ENCODE peak calls at places on chromosomes 12 and 14, in six cellular contexts. T is H1, D is stomach, W is GM12878, J is K562, S is HepG2. B is an unnamed sample.

GRCh38 chr12:130137141-130138018 is 24.9 kb upstream of the FZD10 start:
- DNase-seq in T (no peak), D (no peak), W (no peak), J (no peak), S (no peak), B (no peak)

GRCh38 chr12:74646831-74647230 is 109.2 kb downstream of the ATXN7L3B start:
- DNase-seq in T (no peak), D (no peak), W (no peak), J (no peak), S (no peak), B (no peak)

GRCh38 chr14:24403294-24404013 is 4.7 kb downstream of the NYNRIN start:
- DNase-seq in T (no peak), D (peak), W (no peak), J (no peak), S (no peak), B (no peak)

GRCh38 chr14:103973354-103973753 is 31.0 kb upstream of the RD3L start:
- DNase-seq in T (no peak), D (no peak), W (no peak), J (peak), S (no peak), B (no peak)

GRCh38 chr12:66131067-66131688 is 628 bp upstream of the LLPH start:
- DNase-seq in T (no peak), D (no peak), W (no peak), J (peak), S (no peak), B (no peak)

GRCh38 chr14:90999299-90999698 is 61.1 kb downstream of the RPS6KA5 start:
- DNase-seq in T (no peak), D (no peak), W (no peak), J (peak), S (no peak), B (no peak)

GRCh38 chr12:34291426-34291901 is 269.2 kb downstream of the ALG10 start:
- DNase-seq in T (no peak), D (no peak), W (no peak), J (no peak), S (no peak), B (peak)

GRCh38 chr14:92880351-92880750 is 42.6 kb upstream of the CHGA start:
- DNase-seq in T (no peak), D (no peak), W (no peak), J (no peak), S (no peak), B (no peak)

GRCh38 chr12:26205298-26205697 is 9.9 kb downstream of the SSPN start:
- DNase-seq in T (no peak), D (no peak), W (no peak), J (no peak), S (no peak), B (no peak)

GRCh38 chr12:92977326-92977725 is 48.2 kb upstream of the EEA1 start:
- DNase-seq in T (no peak), D (no peak), W (no peak), J (no peak), S (no peak), B (no peak)

GRCh38 chr12:104865080-104865479 is 93.0 kb downstream of the SLC41A2 start:
- DNase-seq in T (no peak), D (no peak), W (peak), J (no peak), S (no peak), B (no peak)

GRCh38 chr12:112419269-112420133 is 754 bp downstream of the PTPN11 start:
- DNase-seq in T (no peak), D (peak), W (no peak), J (peak), S (peak), B (no peak)

GRCh38 chr12:112421363-112421762 is 2.6 kb downstream of the PTPN11 start:
- DNase-seq in T (no peak), D (no peak), W (no peak), J (no peak), S (no peak), B (no peak)

GRCh38 chr12:112420740-112421139 is 2.0 kb downstream of the PTPN11 start:
- DNase-seq in T (no peak), D (no peak), W (no peak), J (no peak), S (no peak), B (no peak)

GRCh38 chr12:112418248-112418595 is 525 bp upstream of the PTPN11 start:
- DNase-seq in T (no peak), D (no peak), W (no peak), J (peak), S (no peak), B (no peak)

GRCh38 chr12:112418596-112419268 is at the start of gene PTPN11:
- DNase-seq in T (peak), D (peak), W (no peak), J (peak), S (peak), B (peak)
- TF ChIP-seq EP300 in T (peak), D (no peak), W (no peak), J (no peak), S (no peak), B (peak)

DNA sequence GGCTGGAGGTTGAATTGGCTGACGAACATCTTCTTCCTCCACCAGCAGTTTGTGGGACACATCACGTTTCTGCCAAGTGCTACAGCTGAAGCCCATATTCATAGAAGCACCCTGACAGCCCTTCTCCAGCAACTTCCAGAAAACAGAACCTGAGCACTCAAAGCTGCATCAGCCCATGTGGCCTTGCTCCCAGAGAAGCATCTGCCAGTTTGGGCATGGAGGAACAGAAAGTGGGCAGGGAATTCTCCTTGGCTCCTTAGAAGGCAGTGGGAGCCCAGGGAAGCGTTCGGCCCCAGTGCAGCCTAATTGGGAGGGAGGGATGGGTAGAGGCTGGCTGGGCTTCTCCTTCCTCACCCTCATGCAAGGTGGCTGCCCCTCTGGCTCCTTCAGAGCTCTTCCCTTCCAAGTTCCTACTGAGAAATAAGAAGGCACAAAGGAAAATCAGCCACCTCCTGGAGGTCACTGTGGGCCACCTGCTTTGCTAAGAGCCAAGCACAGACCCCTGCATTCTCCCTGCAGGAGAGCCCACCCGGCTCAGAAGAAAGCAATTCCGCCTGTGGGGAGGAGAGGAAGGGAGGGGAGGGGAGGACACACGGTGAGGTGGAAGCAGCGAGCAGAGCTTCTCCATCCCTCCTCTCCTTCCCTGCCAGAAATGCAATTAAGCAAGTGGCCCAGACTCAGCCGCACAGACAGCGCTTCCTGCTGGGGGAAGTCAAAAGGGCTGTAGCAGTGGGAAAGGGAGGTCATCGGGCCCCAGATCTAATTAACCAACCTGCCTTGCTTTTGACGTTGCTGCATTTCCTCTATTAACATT is 4.2 kb upstream of the NGB start:
- DNase-seq in T (no peak), D (no peak), W (no peak), J (no peak), S (no peak), B (no peak)
- TF ChIP-seq POLR2AphosphoS5 in T (no peak), D (no peak), W (no peak), J (no peak), S (no peak), B (no peak)

GRCh38 chr14:75401356-75401755 is 26.5 kb upstream of the JDP2 start:
- DNase-seq in T (no peak), D (no peak), W (no peak), J (no peak), S (no peak), B (no peak)
- TF ChIP-seq EP300 in T (no peak), D (no peak), W (no peak), J (no peak), S (no peak), B (no peak)

GRCh38 chr12:6904280-6905276 is at the start of gene LRRC23:
- DNase-seq in T (peak), D (peak), W (peak), J (peak), S (peak), B (peak)
- TF ChIP-seq POLR2AphosphoS5 in T (no peak), D (peak), W (peak), J (no peak), S (peak), B (peak)

DNA sequence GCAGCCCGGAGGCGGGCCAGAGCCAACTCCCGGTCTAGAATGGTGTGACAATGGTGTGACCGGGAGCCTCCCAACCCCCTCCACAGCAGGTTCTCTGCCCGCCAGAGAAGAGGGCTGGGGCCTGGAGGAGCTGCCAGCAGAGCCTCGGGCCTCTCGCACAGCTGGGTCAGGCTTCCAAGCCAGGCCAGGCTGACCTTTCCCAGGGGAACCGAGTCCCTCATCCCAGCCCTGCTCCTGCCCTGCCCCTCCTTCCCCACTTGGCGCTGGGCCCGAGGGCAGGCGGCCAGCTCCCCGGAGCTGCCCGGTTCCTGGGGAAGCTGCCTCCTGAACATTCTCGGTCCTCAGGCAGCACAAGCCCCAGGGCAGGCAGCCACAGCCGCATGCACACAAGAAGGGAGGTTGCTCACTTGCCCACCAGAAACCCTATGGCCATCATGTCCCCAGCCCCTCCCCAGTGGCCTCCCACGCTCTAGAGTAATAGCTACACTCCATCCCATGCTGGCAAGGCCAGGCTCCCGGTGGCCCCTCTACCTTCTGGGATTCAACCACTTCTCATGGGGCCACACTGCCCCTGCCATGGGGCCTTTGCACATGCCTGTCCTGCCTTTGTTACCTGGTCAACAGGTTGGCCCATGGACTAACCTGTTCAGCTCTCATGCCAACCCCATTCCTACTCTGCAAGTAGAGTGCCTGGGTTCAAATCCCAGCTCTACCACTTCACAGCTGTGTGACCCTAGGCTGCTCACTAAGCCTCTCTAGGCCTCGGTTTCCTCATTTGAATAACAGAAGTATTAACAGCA is 98.3 kb downstream of the RFLNA start:
- DNase-seq in T (no peak), D (peak), W (no peak), J (no peak), S (no peak), B (peak)
- TF ChIP-seq EP300 in T (no peak), D (no peak), W (no peak), J (no peak), S (no peak), B (peak)

B was measured in upper lobe of left lung.